ENCODE peak calls at places on chromosomes 13 and 19, in eight cellular contexts. One of them, this sample, is unnamed.
A peak's percentile ranks its signal among the peaks of the same experiment; 100 is the strongest.

GRCh38 chr13:44048326-44048725 is 168.6 kb downstream of the LACC1 start:
- DNase-seq in adipocyte: no peak
- DNase-seq in PC-9: no peak
- DNase-seq in IMR-90: no peak
- DNase-seq in psoas muscle: no peak
- DNase-seq in effector memory CD4-positive, alpha-beta T cell: no peak
- DNase-seq in pancreas: no peak
- DNase-seq in Karpas-422: peak; percentile 67
- DNase-seq in this sample: no peak

GRCh38 chr19:9782282-9782681 is 13.7 kb upstream of the ZNF846 start:
- DNase-seq in adipocyte: no peak
- DNase-seq in PC-9: no peak
- DNase-seq in Karpas-422: no peak
- DNase-seq in pancreas: no peak
- DNase-seq in psoas muscle: no peak
- DNase-seq in effector memory CD4-positive, alpha-beta T cell: no peak
- DNase-seq in IMR-90: no peak
- DNase-seq in this sample: no peak

GRCh38 chr19:4061178-4061682 is 5.5 kb downstream of the ZBTB7A start:
- DNase-seq in effector memory CD4-positive, alpha-beta T cell: peak; percentile 36
- DNase-seq in PC-9: peak; percentile 64
- DNase-seq in IMR-90: no peak
- DNase-seq in psoas muscle: peak; percentile 94
- DNase-seq in Karpas-422: peak; percentile 77
- DNase-seq in pancreas: peak; percentile 92
- DNase-seq in adipocyte: peak; percentile 32
- DNase-seq in this sample: peak; percentile 94

GRCh38 chr19:50401505-50402450 is 17.0 kb upstream of the SPIB start:
- DNase-seq in adipocyte: no peak
- DNase-seq in PC-9: no peak
- DNase-seq in psoas muscle: no peak
- DNase-seq in Karpas-422: no peak
- DNase-seq in pancreas: no peak
- DNase-seq in effector memory CD4-positive, alpha-beta T cell: no peak
- DNase-seq in IMR-90: no peak
- DNase-seq in this sample: no peak

GRCh38 chr13:62357887-62358645 is 942.4 kb upstream of the PCDH20 start:
- DNase-seq in pancreas: no peak
- DNase-seq in psoas muscle: no peak
- DNase-seq in IMR-90: peak; percentile 71
- DNase-seq in Karpas-422: peak; percentile 87
- DNase-seq in adipocyte: peak; percentile 64
- DNase-seq in effector memory CD4-positive, alpha-beta T cell: no peak
- DNase-seq in PC-9: no peak
- DNase-seq in this sample: no peak

GRCh38 chr13:24610956-24611355 is 69.3 kb upstream of the ATP12A start:
- DNase-seq in effector memory CD4-positive, alpha-beta T cell: no peak
- DNase-seq in pancreas: no peak
- DNase-seq in IMR-90: no peak
- DNase-seq in psoas muscle: no peak
- DNase-seq in adipocyte: no peak
- DNase-seq in PC-9: no peak
- DNase-seq in Karpas-422: no peak
- DNase-seq in this sample: no peak

GRCh38 chr13:42498521-42498920 is 75.4 kb upstream of the TNFSF11 start:
- DNase-seq in adipocyte: no peak
- DNase-seq in Karpas-422: peak; percentile 77
- DNase-seq in effector memory CD4-positive, alpha-beta T cell: no peak
- DNase-seq in IMR-90: no peak
- DNase-seq in pancreas: no peak
- DNase-seq in PC-9: no peak
- DNase-seq in psoas muscle: no peak
- DNase-seq in this sample: no peak

GRCh38 chr19:50377051-50377441 is 789 bp downstream of the NR1H2 start:
- DNase-seq in pancreas: peak; percentile 51
- DNase-seq in PC-9: no peak
- DNase-seq in psoas muscle: peak; percentile 68
- DNase-seq in adipocyte: peak; percentile 29
- DNase-seq in effector memory CD4-positive, alpha-beta T cell: peak; percentile 55
- DNase-seq in IMR-90: no peak
- DNase-seq in Karpas-422: no peak
- DNase-seq in this sample: peak; percentile 67

GRCh38 chr13:30126903-30127428 is 180.4 kb downstream of the KATNAL1 start:
- DNase-seq in psoas muscle: no peak
- DNase-seq in PC-9: no peak
- DNase-seq in pancreas: no peak
- DNase-seq in effector memory CD4-positive, alpha-beta T cell: no peak
- DNase-seq in adipocyte: no peak
- DNase-seq in Karpas-422: no peak
- DNase-seq in IMR-90: peak; percentile 61
- DNase-seq in this sample: no peak

GRCh38 chr19:43662487-43662886 is 7.5 kb downstream of the PLAUR start:
- DNase-seq in Karpas-422: no peak
- DNase-seq in IMR-90: no peak
- DNase-seq in psoas muscle: no peak
- DNase-seq in effector memory CD4-positive, alpha-beta T cell: no peak
- DNase-seq in PC-9: no peak
- DNase-seq in adipocyte: peak; percentile 35
- DNase-seq in pancreas: no peak
- DNase-seq in this sample: no peak

GRCh38 chr19:15316498-15316897 is 15.8 kb downstream of the BRD4 start:
- DNase-seq in PC-9: no peak
- DNase-seq in Karpas-422: no peak
- DNase-seq in psoas muscle: no peak
- DNase-seq in adipocyte: peak; percentile 68
- DNase-seq in effector memory CD4-positive, alpha-beta T cell: no peak
- DNase-seq in pancreas: no peak
- DNase-seq in IMR-90: peak; percentile 80
- DNase-seq in this sample: no peak

GRCh38 chr19:29963576-29963975 is 21.5 kb downstream of the URI1 start:
- DNase-seq in pancreas: no peak
- DNase-seq in PC-9: no peak
- DNase-seq in Karpas-422: no peak
- DNase-seq in adipocyte: no peak
- DNase-seq in psoas muscle: no peak
- DNase-seq in IMR-90: no peak
- DNase-seq in effector memory CD4-positive, alpha-beta T cell: no peak
- DNase-seq in this sample: no peak

GRCh38 chr13:79353698-79354097 is 52.4 kb downstream of the RBM26 start:
- DNase-seq in effector memory CD4-positive, alpha-beta T cell: no peak
- DNase-seq in IMR-90: no peak
- DNase-seq in adipocyte: no peak
- DNase-seq in Karpas-422: no peak
- DNase-seq in PC-9: no peak
- DNase-seq in pancreas: no peak
- DNase-seq in psoas muscle: no peak
- DNase-seq in this sample: no peak

GRCh38 chr19:39390460-39390758 is 497 bp downstream of the PAF1 start:
- DNase-seq in adipocyte: peak; percentile 79
- DNase-seq in pancreas: no peak
- DNase-seq in PC-9: peak; percentile 65
- DNase-seq in psoas muscle: no peak
- DNase-seq in effector memory CD4-positive, alpha-beta T cell: peak; percentile 79
- DNase-seq in Karpas-422: no peak
- DNase-seq in IMR-90: no peak
- DNase-seq in this sample: peak; percentile 91

GRCh38 chr13:33865945-33866344 is 48.0 kb downstream of the RFC3 start:
- DNase-seq in adipocyte: no peak
- DNase-seq in psoas muscle: no peak
- DNase-seq in IMR-90: no peak
- DNase-seq in pancreas: no peak
- DNase-seq in Karpas-422: peak; percentile 80
- DNase-seq in PC-9: no peak
- DNase-seq in effector memory CD4-positive, alpha-beta T cell: no peak
- DNase-seq in this sample: no peak

GRCh38 chr19:58275564-58275963 is 3.2 kb upstream of the ZNF8 start:
- DNase-seq in PC-9: no peak
- DNase-seq in IMR-90: no peak
- DNase-seq in effector memory CD4-positive, alpha-beta T cell: no peak
- DNase-seq in Karpas-422: no peak
- DNase-seq in pancreas: no peak
- DNase-seq in psoas muscle: no peak
- DNase-seq in adipocyte: no peak
- DNase-seq in this sample: no peak
- H3K9me3 ChIP-seq in PC-9: no peaks in the 10 kb centered on the region
- H3K9me3 ChIP-seq in IMR-90: peaks cover 52% of the 10 kb centered on the region
- H3K9me3 ChIP-seq in effector memory CD4-positive, alpha-beta T cell: peaks cover 15% of the 10 kb centered on the region
- H3K9me3 ChIP-seq in Karpas-422: peaks cover 10% of the 10 kb centered on the region
- H3K9me3 ChIP-seq in pancreas: no peaks in the 10 kb centered on the region
- H3K9me3 ChIP-seq in psoas muscle: peaks cover 63% of the 10 kb centered on the region
- H3K9me3 ChIP-seq in adipocyte: peaks cover 46% of the 10 kb centered on the region
- H3K9me3 ChIP-seq in this sample: peaks cover 38% of the 10 kb centered on the region

GRCh38 chr13:40146063-40146462 is 490.6 kb downstream of the COG6 start:
- DNase-seq in PC-9: no peak
- DNase-seq in psoas muscle: no peak
- DNase-seq in effector memory CD4-positive, alpha-beta T cell: no peak
- DNase-seq in Karpas-422: no peak
- DNase-seq in adipocyte: no peak
- DNase-seq in IMR-90: no peak
- DNase-seq in pancreas: no peak
- DNase-seq in this sample: no peak
- H3K4me1 ChIP-seq in PC-9: no peaks in the 10 kb centered on the region
- H3K4me1 ChIP-seq in psoas muscle: no peaks in the 10 kb centered on the region
- H3K4me1 ChIP-seq in effector memory CD4-positive, alpha-beta T cell: peaks cover 22% of the 10 kb centered on the region
- H3K4me1 ChIP-seq in Karpas-422: peaks cover 55% of the 10 kb centered on the region
- H3K4me1 ChIP-seq in adipocyte: peaks cover 13% of the 10 kb centered on the region
- H3K4me1 ChIP-seq in IMR-90: no peaks in the 10 kb centered on the region
- H3K4me1 ChIP-seq in pancreas: no peaks in the 10 kb centered on the region
- H3K4me1 ChIP-seq in this sample: peaks cover 22% of the 10 kb centered on the region

GRCh38 chr19:31015778-31016177 is 333.5 kb downstream of the TSHZ3 start:
- DNase-seq in adipocyte: no peak
- DNase-seq in Karpas-422: no peak
- DNase-seq in pancreas: no peak
- DNase-seq in IMR-90: no peak
- DNase-seq in effector memory CD4-positive, alpha-beta T cell: no peak
- DNase-seq in psoas muscle: no peak
- DNase-seq in PC-9: no peak
- DNase-seq in this sample: no peak
- H3K9me3 ChIP-seq in adipocyte: no peaks in the 10 kb centered on the region
- H3K9me3 ChIP-seq in Karpas-422: no peaks in the 10 kb centered on the region
- H3K9me3 ChIP-seq in pancreas: no peaks in the 10 kb centered on the region
- H3K9me3 ChIP-seq in IMR-90: no peaks in the 10 kb centered on the region
- H3K9me3 ChIP-seq in effector memory CD4-positive, alpha-beta T cell: no peaks in the 10 kb centered on the region
- H3K9me3 ChIP-seq in psoas muscle: no peaks in the 10 kb centered on the region
- H3K9me3 ChIP-seq in PC-9: no peaks in the 10 kb centered on the region
- H3K9me3 ChIP-seq in this sample: no peaks in the 10 kb centered on the region

GRCh38 chr13:98280176-98280510 is 103.1 kb upstream of the RNF113B start:
- DNase-seq in Karpas-422: no peak
- DNase-seq in effector memory CD4-positive, alpha-beta T cell: no peak
- DNase-seq in PC-9: no peak
- DNase-seq in pancreas: no peak
- DNase-seq in IMR-90: no peak
- DNase-seq in adipocyte: no peak
- DNase-seq in psoas muscle: no peak
- DNase-seq in this sample: no peak
- H3K4me1 ChIP-seq in Karpas-422: no peaks in the 10 kb centered on the region
- H3K4me1 ChIP-seq in effector memory CD4-positive, alpha-beta T cell: no peaks in the 10 kb centered on the region
- H3K4me1 ChIP-seq in PC-9: no peaks in the 10 kb centered on the region
- H3K4me1 ChIP-seq in pancreas: no peaks in the 10 kb centered on the region
- H3K4me1 ChIP-seq in IMR-90: peaks cover 15% of the 10 kb centered on the region
- H3K4me1 ChIP-seq in adipocyte: peaks cover 13% of the 10 kb centered on the region
- H3K4me1 ChIP-seq in psoas muscle: peaks cover 5% of the 10 kb centered on the region
- H3K4me1 ChIP-seq in this sample: peaks cover 46% of the 10 kb centered on the region

DNA sequence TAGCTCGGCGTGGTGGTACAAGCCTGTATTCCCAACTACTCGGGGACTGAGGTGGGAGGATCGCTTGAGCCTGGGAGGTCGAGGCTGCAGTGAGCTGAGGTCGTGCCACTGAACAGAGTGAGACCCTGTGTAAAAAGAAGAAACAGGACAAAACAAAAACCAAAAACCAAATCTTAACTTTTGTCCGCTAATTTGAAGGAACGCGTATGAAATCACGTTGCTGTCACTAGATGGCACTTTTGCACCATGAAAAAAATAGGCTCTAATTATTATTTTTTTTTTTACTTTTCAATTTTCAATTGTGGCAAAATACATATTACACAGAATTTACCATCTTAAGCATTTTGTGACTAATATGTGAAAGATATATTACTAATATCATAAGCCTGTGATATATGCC is 17.6 kb upstream of the ZNF835 start:
- DNase-seq in psoas muscle: no peak
- DNase-seq in IMR-90: no peak
- DNase-seq in adipocyte: no peak
- DNase-seq in PC-9: no peak
- DNase-seq in pancreas: no peak
- DNase-seq in effector memory CD4-positive, alpha-beta T cell: no peak
- DNase-seq in Karpas-422: peak; percentile 47
- DNase-seq in this sample: no peak
- H3K9me3 ChIP-seq in psoas muscle: no peaks in the 10 kb centered on the region
- H3K9me3 ChIP-seq in IMR-90: peaks cover 43% of the 10 kb centered on the region
- H3K9me3 ChIP-seq in adipocyte: peaks cover 4% of the 10 kb centered on the region
- H3K9me3 ChIP-seq in PC-9: no peaks in the 10 kb centered on the region
- H3K9me3 ChIP-seq in pancreas: no peaks in the 10 kb centered on the region
- H3K9me3 ChIP-seq in effector memory CD4-positive, alpha-beta T cell: no peaks in the 10 kb centered on the region
- H3K9me3 ChIP-seq in Karpas-422: peaks cover 7% of the 10 kb centered on the region
- H3K9me3 ChIP-seq in this sample: no peaks in the 10 kb centered on the region

This sample was measured in sigmoid colon.